ENCODE peak calls at places on chromosomes 5 and 9, in four cellular contexts. One of them, this sample, is unnamed.

GRCh38 chr5:169637085-169637855 is at the start of gene DOCK2:
- DNase-seq in natural killer cell: peak; percentile 44
- DNase-seq in endothelial cell: peak; percentile 10
- DNase-seq in AG10803: no peak
- DNase-seq in this sample: peak; percentile 89

GRCh38 chr5:134026521-134027202 is 21.9 kb upstream of the VDAC1 start:
- DNase-seq in natural killer cell: no peak
- DNase-seq in endothelial cell: peak; percentile 64
- DNase-seq in AG10803: peak; percentile 63
- DNase-seq in this sample: no peak

GRCh38 chr9:36164989-36165388 is 4.2 kb upstream of the CCIN start:
- DNase-seq in natural killer cell: no peak
- DNase-seq in endothelial cell: no peak
- DNase-seq in AG10803: no peak
- DNase-seq in this sample: no peak

GRCh38 chr9:33234511-33235467 is 5.2 kb upstream of the SPINK4 start:
- DNase-seq in natural killer cell: no peak
- DNase-seq in endothelial cell: no peak
- DNase-seq in AG10803: peak; percentile 9
- DNase-seq in this sample: no peak

GRCh38 chr5:57094753-57095683 is 78.8 kb upstream of the GPBP1 start:
- DNase-seq in natural killer cell: no peak
- DNase-seq in endothelial cell: peak; percentile 14
- DNase-seq in AG10803: no peak
- DNase-seq in this sample: no peak

GRCh38 chr5:93336330-93337110 is 244.5 kb downstream of the NR2F1-AS1 start:
- DNase-seq in natural killer cell: no peak
- DNase-seq in endothelial cell: no peak
- DNase-seq in AG10803: no peak
- DNase-seq in this sample: no peak

GRCh38 chr5:91183743-91184142 is 199.4 kb downstream of the ARRDC3 start:
- DNase-seq in natural killer cell: no peak
- DNase-seq in endothelial cell: no peak
- DNase-seq in AG10803: no peak
- DNase-seq in this sample: no peak

GRCh38 chr5:120516799-120517198 is 52.7 kb downstream of the PRR16 start:
- DNase-seq in natural killer cell: no peak
- DNase-seq in endothelial cell: no peak
- DNase-seq in AG10803: peak; percentile 77
- DNase-seq in this sample: no peak

GRCh38 chr9:112218908-112219307 is 43.8 kb upstream of the SUSD1 start:
- DNase-seq in natural killer cell: no peak
- DNase-seq in endothelial cell: no peak
- DNase-seq in AG10803: no peak
- DNase-seq in this sample: no peak

GRCh38 chr5:133415906-133416305 is 196.4 kb downstream of the FSTL4 start:
- DNase-seq in natural killer cell: no peak
- DNase-seq in endothelial cell: no peak
- DNase-seq in AG10803: no peak
- DNase-seq in this sample: no peak

GRCh38 chr9:32399110-32399815 is 14.8 kb downstream of the ACO1 start:
- DNase-seq in natural killer cell: no peak
- DNase-seq in endothelial cell: no peak
- DNase-seq in AG10803: no peak
- DNase-seq in this sample: no peak

GRCh38 chr5:14902826-14903560 is 31.4 kb upstream of the ANKH start:
- DNase-seq in natural killer cell: no peak
- DNase-seq in endothelial cell: peak; percentile 35
- DNase-seq in AG10803: no peak
- DNase-seq in this sample: no peak

GRCh38 chr9:131946169-131946568 is 133.5 kb downstream of the MED27 start:
- DNase-seq in natural killer cell: no peak
- DNase-seq in endothelial cell: no peak
- DNase-seq in AG10803: no peak
- DNase-seq in this sample: no peak

GRCh38 chr5:149172709-149173505 is 31.6 kb downstream of the ABLIM3 start:
- DNase-seq in natural killer cell: no peak
- DNase-seq in endothelial cell: no peak
- DNase-seq in AG10803: peak; percentile 47
- DNase-seq in this sample: no peak

GRCh38 chr9:136953771-136954269 is 1.7 kb downstream of the LCN12 start:
- DNase-seq in natural killer cell: no peak
- DNase-seq in endothelial cell: no peak
- DNase-seq in AG10803: no peak
- DNase-seq in this sample: no peak

GRCh38 chr9:98418578-98419259 is 163.3 kb upstream of the TBC1D2 start:
- DNase-seq in natural killer cell: no peak
- DNase-seq in endothelial cell: no peak
- DNase-seq in AG10803: no peak
- DNase-seq in this sample: no peak

GRCh38 chr5:147558826-147559225 is 49.0 kb upstream of the DPYSL3 start:
- DNase-seq in natural killer cell: no peak
- DNase-seq in endothelial cell: peak; percentile 60
- DNase-seq in AG10803: peak; percentile 82
- DNase-seq in this sample: no peak

GRCh38 chr9:22170990-22171663 is 162.0 kb upstream of the CDKN2B start:
- DNase-seq in natural killer cell: no peak
- DNase-seq in endothelial cell: no peak
- DNase-seq in AG10803: no peak
- DNase-seq in this sample: no peak

GRCh38 chr9:109232449-109232848 is 65.4 kb upstream of the FRRS1L start:
- DNase-seq in natural killer cell: no peak
- DNase-seq in endothelial cell: no peak
- DNase-seq in AG10803: peak; percentile 65
- DNase-seq in this sample: no peak

GRCh38 chr9:133558191-133559126 is 24.0 kb downstream of the ADAMTSL2 start:
- DNase-seq in natural killer cell: peak; percentile 41
- DNase-seq in endothelial cell: peak; percentile 72
- DNase-seq in AG10803: peak; percentile 79
- DNase-seq in this sample: no peak

GRCh38 chr9:136043386-136044054 is 51.6 kb downstream of the NACC2 start:
- DNase-seq in natural killer cell: no peak
- DNase-seq in endothelial cell: no peak
- DNase-seq in AG10803: no peak
- DNase-seq in this sample: peak; percentile 52

GRCh38 chr9:13146838-13147237 is 132.7 kb downstream of the MPDZ start:
- DNase-seq in natural killer cell: no peak
- DNase-seq in endothelial cell: no peak
- DNase-seq in AG10803: no peak
- DNase-seq in this sample: no peak

GRCh38 chr9:127903557-127904475 is 4.4 kb upstream of the ST6GALNAC6 start:
- DNase-seq in natural killer cell: peak; percentile 54
- DNase-seq in endothelial cell: peak; percentile 47
- DNase-seq in AG10803: no peak
- DNase-seq in this sample: no peak

GRCh38 chr5:98698359-98698758 is 75.1 kb upstream of the RGMB start:
- DNase-seq in natural killer cell: no peak
- DNase-seq in endothelial cell: no peak
- DNase-seq in AG10803: no peak
- DNase-seq in this sample: no peak

GRCh38 chr5:175743676-175744210 is 85.9 kb downstream of the HRH2 start:
- DNase-seq in natural killer cell: no peak
- DNase-seq in endothelial cell: peak; percentile 35
- DNase-seq in AG10803: no peak
- DNase-seq in this sample: no peak

GRCh38 chr5:143177263-143177994 is 226.1 kb downstream of the NR3C1 start:
- DNase-seq in natural killer cell: no peak
- DNase-seq in endothelial cell: no peak
- DNase-seq in AG10803: peak; percentile 94
- DNase-seq in this sample: no peak

GRCh38 chr9:84997472-84997871 is 327.9 kb downstream of the NTRK2 start:
- DNase-seq in natural killer cell: no peak
- DNase-seq in endothelial cell: no peak
- DNase-seq in AG10803: no peak
- DNase-seq in this sample: no peak

GRCh38 chr9:94875300-94876063 is 149.0 kb downstream of the AOPEP start:
- DNase-seq in natural killer cell: no peak
- DNase-seq in endothelial cell: no peak
- DNase-seq in AG10803: no peak
- DNase-seq in this sample: no peak

GRCh38 chr5:168925160-168925559 is 346.0 kb upstream of the PANK3 start:
- DNase-seq in natural killer cell: no peak
- DNase-seq in endothelial cell: no peak
- DNase-seq in AG10803: no peak
- DNase-seq in this sample: no peak

GRCh38 chr9:16884373-16884772 is 13.9 kb upstream of the BNC2 start:
- DNase-seq in natural killer cell: no peak
- DNase-seq in endothelial cell: no peak
- DNase-seq in AG10803: no peak
- DNase-seq in this sample: no peak

GRCh38 chr5:148776261-148776660 is 50.1 kb upstream of the ADRB2 start:
- DNase-seq in natural killer cell: no peak
- DNase-seq in endothelial cell: no peak
- DNase-seq in AG10803: no peak
- DNase-seq in this sample: no peak

GRCh38 chr9:118631956-118632355 is 737.3 kb downstream of the BRINP1 start:
- DNase-seq in natural killer cell: no peak
- DNase-seq in endothelial cell: no peak
- DNase-seq in AG10803: no peak
- DNase-seq in this sample: no peak
- TF ChIP-seq CTCF in natural killer cell: no peak
- TF ChIP-seq CTCF in endothelial cell: no peak
- TF ChIP-seq CTCF in AG10803: no peak
- TF ChIP-seq CTCF in this sample: no peak

GRCh38 chr5:158739941-158740340 is 359.8 kb downstream of the EBF1 start:
- DNase-seq in natural killer cell: no peak
- DNase-seq in endothelial cell: no peak
- DNase-seq in AG10803: no peak
- DNase-seq in this sample: no peak
- TF ChIP-seq CTCF in natural killer cell: no peak
- TF ChIP-seq CTCF in endothelial cell: no peak
- TF ChIP-seq CTCF in AG10803: peak; percentile 23
- TF ChIP-seq CTCF in this sample: no peak

DNA sequence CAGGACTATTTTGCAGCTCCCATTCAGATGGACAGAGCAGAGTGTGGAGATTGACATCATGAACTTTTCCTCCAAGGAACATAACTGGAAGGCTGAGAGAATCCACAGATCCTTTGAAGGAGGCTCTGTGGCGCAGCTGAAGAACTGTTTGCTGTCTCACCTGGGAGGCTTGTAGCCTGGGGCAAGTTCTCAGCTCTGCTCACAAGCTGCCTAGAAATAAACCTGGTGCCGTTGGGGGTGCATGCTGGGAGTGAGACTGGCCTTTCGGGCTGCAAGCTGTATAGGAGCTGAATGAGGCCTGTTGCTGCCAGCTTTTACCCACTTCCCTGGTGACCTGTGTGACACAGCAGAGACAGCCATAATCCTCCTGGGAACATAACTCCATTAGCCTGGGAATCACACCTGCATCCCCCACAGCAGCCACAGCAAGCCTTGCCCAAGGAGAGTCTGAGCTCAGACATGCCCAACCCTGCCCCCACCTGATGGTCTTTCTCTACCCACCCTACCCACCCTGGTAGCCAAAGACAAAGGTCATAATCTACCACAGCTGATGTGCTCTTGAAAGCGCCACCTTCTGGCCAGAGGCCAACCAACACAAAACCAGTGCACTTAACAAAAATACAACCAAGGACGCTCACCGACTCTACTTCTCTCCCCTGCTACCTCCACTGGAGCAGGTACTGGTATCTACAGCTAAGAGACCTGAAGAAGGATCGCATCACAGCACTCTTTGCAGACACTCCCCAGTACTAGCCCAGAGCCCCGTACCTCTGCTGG is 205.1 kb upstream of the MRPS30 start:
- DNase-seq in natural killer cell: no peak
- DNase-seq in endothelial cell: peak; percentile 20
- DNase-seq in AG10803: no peak
- DNase-seq in this sample: no peak
- TF ChIP-seq CTCF in natural killer cell: no peak
- TF ChIP-seq CTCF in endothelial cell: no peak
- TF ChIP-seq CTCF in AG10803: no peak
- TF ChIP-seq CTCF in this sample: no peak

DNA sequence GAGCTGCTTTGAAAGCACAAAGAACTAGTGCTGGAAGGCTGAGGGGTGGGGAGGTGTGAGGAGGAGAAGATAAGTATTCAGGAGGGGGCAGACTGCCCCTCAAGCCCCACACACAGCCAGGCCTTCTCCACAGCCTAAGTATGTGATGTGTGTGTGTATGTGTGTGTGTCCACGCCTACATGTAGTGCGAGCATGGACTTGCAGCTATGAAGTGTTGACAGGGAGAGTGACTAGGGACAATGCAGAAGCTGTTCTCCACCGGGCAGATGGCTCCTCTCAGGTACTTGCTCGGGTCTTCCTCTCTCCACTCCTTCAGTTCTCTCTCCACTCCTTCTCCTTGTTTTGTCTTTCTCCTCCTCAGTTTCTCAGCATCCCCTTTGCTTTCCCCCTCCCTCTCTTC is 65.7 kb upstream of the HSPA9 start:
- DNase-seq in natural killer cell: no peak
- DNase-seq in endothelial cell: no peak
- DNase-seq in AG10803: no peak
- DNase-seq in this sample: no peak
- TF ChIP-seq CTCF in natural killer cell: no peak
- TF ChIP-seq CTCF in endothelial cell: no peak
- TF ChIP-seq CTCF in AG10803: no peak
- TF ChIP-seq CTCF in this sample: no peak

GRCh38 chr5:82349651-82350050 is 71.5 kb upstream of the RPS23 start:
- DNase-seq in natural killer cell: no peak
- DNase-seq in endothelial cell: peak; percentile 63
- DNase-seq in AG10803: peak; percentile 55
- DNase-seq in this sample: no peak
- TF ChIP-seq CTCF in natural killer cell: peak; percentile 25
- TF ChIP-seq CTCF in endothelial cell: peak; percentile 39
- TF ChIP-seq CTCF in AG10803: peak; percentile 53
- TF ChIP-seq CTCF in this sample: peak; percentile 63

GRCh38 chr9:101226803-101227202 is 158.0 kb downstream of the BAAT start:
- DNase-seq in natural killer cell: no peak
- DNase-seq in endothelial cell: no peak
- DNase-seq in AG10803: no peak
- DNase-seq in this sample: no peak
- TF ChIP-seq CTCF in natural killer cell: no peak
- TF ChIP-seq CTCF in endothelial cell: no peak
- TF ChIP-seq CTCF in AG10803: no peak
- TF ChIP-seq CTCF in this sample: no peak

DNA sequence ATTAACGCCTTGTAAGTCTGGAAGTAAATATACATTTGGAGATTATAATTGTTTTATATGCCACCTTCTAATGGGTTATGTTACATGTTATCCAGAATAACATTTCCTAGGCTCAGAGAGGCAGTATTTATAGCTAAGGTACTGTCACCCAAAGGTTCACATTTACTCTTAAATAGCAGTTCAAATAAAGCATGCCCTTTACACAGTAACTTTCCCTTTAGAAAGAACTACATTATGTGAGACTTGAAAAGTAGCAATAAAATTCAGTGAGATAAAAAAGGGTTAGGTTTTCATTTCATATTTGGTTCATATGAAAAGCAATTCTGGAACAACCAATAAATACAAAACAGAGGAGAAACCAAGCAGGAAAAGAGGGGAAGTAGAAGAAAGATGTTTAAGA is 35.1 kb downstream of the SKIC3 start:
- DNase-seq in natural killer cell: no peak
- DNase-seq in endothelial cell: no peak
- DNase-seq in AG10803: no peak
- DNase-seq in this sample: no peak
- TF ChIP-seq CTCF in natural killer cell: no peak
- TF ChIP-seq CTCF in endothelial cell: no peak
- TF ChIP-seq CTCF in AG10803: no peak
- TF ChIP-seq CTCF in this sample: no peak